ENCODE peak calls at places on chromosome 18, in ten cellular contexts. One of them, this sample, is unnamed.

GRCh38 chr18:3595282-3596273 is 145.6 kb downstream of the TGIF1 start:
- DNase-seq in GM12891: no peak
- DNase-seq in transverse colon: peak
- DNase-seq in A549: no peak
- DNase-seq in ovary: peak
- DNase-seq in spleen: no peak
- DNase-seq in suprapubic skin: no peak
- DNase-seq in sigmoid colon: peak
- DNase-seq in endothelial cell of umbilical vein: peak
- DNase-seq in right lobe of liver: no peak
- DNase-seq in this sample: no peak

GRCh38 chr18:76544511-76545350 is 49.7 kb upstream of the ZNF516 start:
- DNase-seq in A549: no peak
- DNase-seq in right lobe of liver: no peak
- DNase-seq in suprapubic skin: no peak
- DNase-seq in transverse colon: no peak
- DNase-seq in ovary: no peak
- DNase-seq in GM12891: no peak
- DNase-seq in spleen: no peak
- DNase-seq in sigmoid colon: no peak
- DNase-seq in endothelial cell of umbilical vein: no peak
- DNase-seq in this sample: no peak

GRCh38 chr18:23189768-23190661 is 54.7 kb downstream of the CABLES1 start:
- DNase-seq in spleen: peak
- DNase-seq in ovary: no peak
- DNase-seq in GM12891: no peak
- DNase-seq in A549: no peak
- DNase-seq in sigmoid colon: no peak
- DNase-seq in transverse colon: no peak
- DNase-seq in suprapubic skin: no peak
- DNase-seq in endothelial cell of umbilical vein: no peak
- DNase-seq in right lobe of liver: peak
- DNase-seq in this sample: no peak

GRCh38 chr18:13584826-13585225 is 141.5 kb downstream of the FAM210A start:
- DNase-seq in right lobe of liver: no peak
- DNase-seq in spleen: no peak
- DNase-seq in endothelial cell of umbilical vein: no peak
- DNase-seq in ovary: no peak
- DNase-seq in GM12891: no peak
- DNase-seq in suprapubic skin: no peak
- DNase-seq in A549: no peak
- DNase-seq in transverse colon: no peak
- DNase-seq in sigmoid colon: no peak
- DNase-seq in this sample: no peak

GRCh38 chr18:29218101-29218500 is 1041.2 kb upstream of the CDH2 start:
- DNase-seq in ovary: no peak
- DNase-seq in right lobe of liver: no peak
- DNase-seq in A549: no peak
- DNase-seq in GM12891: no peak
- DNase-seq in transverse colon: no peak
- DNase-seq in sigmoid colon: no peak
- DNase-seq in spleen: no peak
- DNase-seq in endothelial cell of umbilical vein: no peak
- DNase-seq in suprapubic skin: no peak
- DNase-seq in this sample: no peak

GRCh38 chr18:10329116-10329515 is 125.3 kb upstream of the APCDD1 start:
- DNase-seq in suprapubic skin: no peak
- DNase-seq in ovary: no peak
- DNase-seq in endothelial cell of umbilical vein: no peak
- DNase-seq in transverse colon: no peak
- DNase-seq in GM12891: no peak
- DNase-seq in right lobe of liver: no peak
- DNase-seq in sigmoid colon: no peak
- DNase-seq in A549: no peak
- DNase-seq in spleen: no peak
- DNase-seq in this sample: no peak

GRCh38 chr18:42446195-42446594 is 491.2 kb downstream of the PIK3C3 start:
- DNase-seq in suprapubic skin: no peak
- DNase-seq in right lobe of liver: no peak
- DNase-seq in spleen: no peak
- DNase-seq in sigmoid colon: no peak
- DNase-seq in endothelial cell of umbilical vein: peak
- DNase-seq in ovary: no peak
- DNase-seq in transverse colon: no peak
- DNase-seq in GM12891: no peak
- DNase-seq in A549: no peak
- DNase-seq in this sample: no peak

GRCh38 chr18:68083131-68083530 is 566.6 kb upstream of the DSEL start:
- DNase-seq in transverse colon: no peak
- DNase-seq in suprapubic skin: no peak
- DNase-seq in sigmoid colon: no peak
- DNase-seq in endothelial cell of umbilical vein: peak
- DNase-seq in right lobe of liver: no peak
- DNase-seq in spleen: no peak
- DNase-seq in A549: no peak
- DNase-seq in GM12891: no peak
- DNase-seq in ovary: no peak
- DNase-seq in this sample: no peak

GRCh38 chr18:48667276-48668254 is 128.7 kb downstream of the CTIF start:
- DNase-seq in suprapubic skin: no peak
- DNase-seq in transverse colon: no peak
- DNase-seq in spleen: no peak
- DNase-seq in ovary: no peak
- DNase-seq in GM12891: no peak
- DNase-seq in right lobe of liver: no peak
- DNase-seq in A549: no peak
- DNase-seq in sigmoid colon: no peak
- DNase-seq in endothelial cell of umbilical vein: no peak
- DNase-seq in this sample: no peak

GRCh38 chr18:52433797-52434196 is 93.8 kb downstream of the DCC start:
- DNase-seq in ovary: no peak
- DNase-seq in suprapubic skin: no peak
- DNase-seq in spleen: no peak
- DNase-seq in sigmoid colon: no peak
- DNase-seq in endothelial cell of umbilical vein: no peak
- DNase-seq in GM12891: no peak
- DNase-seq in A549: no peak
- DNase-seq in right lobe of liver: no peak
- DNase-seq in transverse colon: no peak
- DNase-seq in this sample: no peak

GRCh38 chr18:501406-501714 is 859 bp upstream of the COLEC12 start:
- DNase-seq in right lobe of liver: no peak
- DNase-seq in endothelial cell of umbilical vein: no peak
- DNase-seq in GM12891: no peak
- DNase-seq in spleen: no peak
- DNase-seq in A549: no peak
- DNase-seq in ovary: no peak
- DNase-seq in sigmoid colon: no peak
- DNase-seq in transverse colon: no peak
- DNase-seq in suprapubic skin: no peak
- DNase-seq in this sample: no peak

GRCh38 chr18:499351-500229 is 911 bp downstream of the COLEC12 start:
- DNase-seq in sigmoid colon: peak
- DNase-seq in suprapubic skin: no peak
- DNase-seq in endothelial cell of umbilical vein: peak
- DNase-seq in A549: no peak
- DNase-seq in right lobe of liver: no peak
- DNase-seq in spleen: no peak
- DNase-seq in transverse colon: no peak
- DNase-seq in ovary: peak
- DNase-seq in GM12891: no peak
- DNase-seq in this sample: no peak

GRCh38 chr18:500230-500555 is 308 bp downstream of the COLEC12 start:
- DNase-seq in ovary: no peak
- DNase-seq in endothelial cell of umbilical vein: no peak
- DNase-seq in A549: no peak
- DNase-seq in sigmoid colon: peak
- DNase-seq in spleen: no peak
- DNase-seq in right lobe of liver: no peak
- DNase-seq in suprapubic skin: no peak
- DNase-seq in GM12891: no peak
- DNase-seq in transverse colon: no peak
- DNase-seq in this sample: no peak

GRCh38 chr18:498901-499300 is 1.6 kb downstream of the COLEC12 start:
- DNase-seq in spleen: no peak
- DNase-seq in A549: no peak
- DNase-seq in sigmoid colon: no peak
- DNase-seq in right lobe of liver: no peak
- DNase-seq in transverse colon: no peak
- DNase-seq in suprapubic skin: no peak
- DNase-seq in GM12891: no peak
- DNase-seq in endothelial cell of umbilical vein: no peak
- DNase-seq in ovary: no peak
- DNase-seq in this sample: no peak

DNA sequence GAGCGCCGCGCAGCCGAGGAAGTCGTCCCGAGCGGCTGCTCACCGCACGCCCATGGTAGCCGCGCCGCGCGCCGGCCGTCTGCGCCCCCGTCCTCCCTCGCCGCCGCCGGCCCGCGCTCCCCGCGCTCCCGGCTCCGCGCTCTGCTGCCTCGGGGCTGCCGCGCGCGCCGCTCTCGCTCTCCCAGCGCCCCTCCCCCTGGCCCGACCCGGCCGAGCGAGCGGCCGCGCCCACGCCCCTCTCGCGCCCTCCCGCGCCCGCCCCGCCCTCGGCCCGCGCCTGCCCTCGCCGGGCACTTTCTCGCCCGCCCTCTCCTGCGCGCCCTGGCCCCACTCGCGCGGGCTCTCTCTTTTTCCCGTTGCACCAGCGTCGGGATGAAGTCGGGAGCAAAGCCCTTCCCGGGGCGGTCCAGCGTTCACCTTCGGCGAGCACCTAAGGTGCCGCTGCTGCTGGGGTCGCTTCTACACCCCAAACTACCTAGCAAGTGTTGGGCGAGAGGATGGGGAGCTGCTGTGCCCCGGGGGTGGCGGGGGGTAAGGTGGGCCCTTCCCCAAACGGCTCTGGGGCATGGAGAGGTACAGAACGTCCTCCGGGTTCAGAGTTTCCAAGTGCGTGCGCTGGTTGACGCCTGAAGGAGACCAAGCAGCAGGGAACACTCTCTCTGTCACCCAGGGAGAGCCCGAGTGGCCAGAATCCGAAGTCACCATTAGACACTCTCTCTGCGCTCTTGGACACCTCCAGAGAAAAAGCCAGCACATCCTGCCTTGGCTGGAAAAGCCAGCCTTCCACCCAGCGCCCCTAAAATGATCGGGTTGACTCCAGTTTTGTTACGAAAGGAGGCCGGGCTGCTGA is at the start of gene COLEC12:
- DNase-seq in spleen: no peak
- DNase-seq in sigmoid colon: peak
- DNase-seq in GM12891: no peak
- DNase-seq in suprapubic skin: no peak
- DNase-seq in transverse colon: peak
- DNase-seq in endothelial cell of umbilical vein: no peak
- DNase-seq in ovary: no peak
- DNase-seq in right lobe of liver: no peak
- DNase-seq in A549: no peak
- DNase-seq in this sample: peak
- TF ChIP-seq POLR2A in spleen: no peak
- TF ChIP-seq POLR2A in sigmoid colon: no peak
- TF ChIP-seq POLR2A in GM12891: no peak
- TF ChIP-seq POLR2A in suprapubic skin: no peak
- TF ChIP-seq POLR2A in transverse colon: no peak
- TF ChIP-seq POLR2A in endothelial cell of umbilical vein: no peak
- TF ChIP-seq POLR2A in ovary: no peak
- TF ChIP-seq POLR2A in right lobe of liver: no peak
- TF ChIP-seq POLR2A in A549: no peak
- TF ChIP-seq POLR2A in this sample: no peak

DNA sequence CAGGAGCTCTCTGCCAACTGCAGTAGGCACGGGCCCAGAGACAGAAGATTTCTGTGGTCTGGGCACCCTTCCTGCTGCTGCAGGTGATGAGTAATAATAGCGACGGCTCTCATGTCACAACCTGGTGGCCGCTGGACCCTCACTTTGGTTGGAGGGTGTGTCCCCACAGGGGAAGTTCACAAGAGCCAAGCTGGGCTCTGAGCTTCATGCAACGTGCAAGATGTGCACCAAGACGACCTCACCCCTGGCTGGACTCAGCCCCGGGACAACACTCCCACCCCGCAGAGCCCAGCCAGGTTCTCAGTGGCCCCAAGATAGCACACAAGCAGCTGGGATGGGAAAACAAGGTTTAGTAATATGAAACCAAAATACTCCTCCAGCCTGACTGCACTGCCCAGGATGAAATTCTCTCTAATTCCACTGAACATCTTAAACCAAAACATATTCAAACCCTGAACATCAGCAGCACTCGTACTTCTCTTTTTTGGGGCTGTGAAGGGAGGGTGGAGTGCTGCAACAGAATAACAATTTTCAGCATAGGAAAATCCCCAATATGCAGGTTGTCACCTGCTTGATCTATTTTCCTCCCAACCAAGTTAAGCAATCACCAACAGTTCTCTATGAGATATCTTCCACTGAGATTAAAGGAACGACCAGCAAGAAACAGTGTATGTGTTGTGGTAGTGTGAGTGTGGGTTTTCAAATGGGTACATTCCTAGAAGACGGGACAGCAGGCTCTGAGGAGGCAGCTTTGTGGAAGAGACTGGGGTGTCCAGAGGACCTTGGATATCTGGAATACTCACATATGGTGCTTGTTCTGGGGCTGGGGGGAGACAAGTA is 26.5 kb downstream of the BCL2 start:
- DNase-seq in ovary: peak
- DNase-seq in A549: no peak
- DNase-seq in transverse colon: peak
- DNase-seq in right lobe of liver: no peak
- DNase-seq in sigmoid colon: no peak
- DNase-seq in suprapubic skin: no peak
- DNase-seq in GM12891: no peak
- DNase-seq in endothelial cell of umbilical vein: no peak
- DNase-seq in spleen: peak
- DNase-seq in this sample: no peak
- TF ChIP-seq POLR2A in ovary: no peak
- TF ChIP-seq POLR2A in A549: no peak
- TF ChIP-seq POLR2A in transverse colon: no peak
- TF ChIP-seq POLR2A in right lobe of liver: no peak
- TF ChIP-seq POLR2A in sigmoid colon: no peak
- TF ChIP-seq POLR2A in suprapubic skin: no peak
- TF ChIP-seq POLR2A in GM12891: no peak
- TF ChIP-seq POLR2A in endothelial cell of umbilical vein: no peak
- TF ChIP-seq POLR2A in spleen: no peak
- TF ChIP-seq POLR2A in this sample: no peak

GRCh38 chr18:59129964-59130703 is 9.6 kb upstream of the SEC11C start:
- DNase-seq in right lobe of liver: no peak
- DNase-seq in sigmoid colon: no peak
- DNase-seq in suprapubic skin: no peak
- DNase-seq in GM12891: no peak
- DNase-seq in transverse colon: no peak
- DNase-seq in A549: no peak
- DNase-seq in ovary: no peak
- DNase-seq in endothelial cell of umbilical vein: no peak
- DNase-seq in spleen: no peak
- DNase-seq in this sample: no peak
- TF ChIP-seq POLR2A in right lobe of liver: no peak
- TF ChIP-seq POLR2A in sigmoid colon: no peak
- TF ChIP-seq POLR2A in suprapubic skin: no peak
- TF ChIP-seq POLR2A in GM12891: no peak
- TF ChIP-seq POLR2A in transverse colon: no peak
- TF ChIP-seq POLR2A in A549: no peak
- TF ChIP-seq POLR2A in ovary: no peak
- TF ChIP-seq POLR2A in endothelial cell of umbilical vein: no peak
- TF ChIP-seq POLR2A in spleen: no peak
- TF ChIP-seq POLR2A in this sample: no peak

GRCh38 chr18:59308201-59309014 is 10.0 kb downstream of the CPLX4 start:
- DNase-seq in suprapubic skin: peak
- DNase-seq in A549: peak
- DNase-seq in ovary: peak
- DNase-seq in spleen: peak
- DNase-seq in right lobe of liver: peak
- DNase-seq in endothelial cell of umbilical vein: peak
- DNase-seq in GM12891: peak
- DNase-seq in transverse colon: peak
- DNase-seq in sigmoid colon: peak
- DNase-seq in this sample: peak
- TF ChIP-seq POLR2A in suprapubic skin: no peak
- TF ChIP-seq POLR2A in A549: no peak
- TF ChIP-seq POLR2A in ovary: no peak
- TF ChIP-seq POLR2A in spleen: no peak
- TF ChIP-seq POLR2A in right lobe of liver: no peak
- TF ChIP-seq POLR2A in endothelial cell of umbilical vein: no peak
- TF ChIP-seq POLR2A in GM12891: no peak
- TF ChIP-seq POLR2A in transverse colon: no peak
- TF ChIP-seq POLR2A in sigmoid colon: no peak
- TF ChIP-seq POLR2A in this sample: no peak

This sample was measured in heart left ventricle.